ENCODE peak calls at places on chromosomes 4 and X, in ten cellular contexts. R is OCI-LY7, Z is A673, I is psoas muscle, F is heart left ventricle, H is colonic mucosa, Q is mucosa of descending colon, K is SK-N-SH, W is fibroblast of lung, U is Peyer's patch. O is an unnamed sample. For H3K4me1, the result is how much of the 10 kb centered on the place peaks cover.

GRCh38 chr4:7459471-7459870 is 24.7 kb upstream of the PSAPL1 start:
- DNase-seq in Q (no peak), F (no peak), I (no peak), R (no peak), U (no peak), Z (no peak), K (no peak), W (no peak), H (no peak), O (no peak)

GRCh38 chrX:39309018-39309620 is 507.9 kb downstream of the MID1IP1 start:
- DNase-seq in Q (no peak), R (no peak), K (no peak), F (no peak), Z (peak), W (peak), U (no peak), H (no peak), I (no peak), O (no peak)

GRCh38 chr4:87835192-87835591 is 2.4 kb downstream of the MEPE start:
- DNase-seq in H (no peak), U (no peak), Z (no peak), Q (no peak), F (no peak), R (no peak), I (no peak), W (no peak), K (no peak), O (no peak)

GRCh38 chr4:141455651-141456050 is 180.7 kb upstream of the IL15 start:
- DNase-seq in F (no peak), R (no peak), I (no peak), U (no peak), W (no peak), Q (no peak), H (no peak), Z (no peak), K (no peak), O (no peak)

GRCh38 chrX:40166582-40166981 is 68.8 kb upstream of the BCOR start:
- DNase-seq in R (peak), Z (peak), H (no peak), Q (no peak), I (no peak), U (peak), W (no peak), F (no peak), K (peak), O (no peak)

GRCh38 chr4:75644095-75644494 is 13.8 kb upstream of the CDKL2 start:
- DNase-seq in W (no peak), F (no peak), R (no peak), K (no peak), H (no peak), U (no peak), I (no peak), Z (no peak), Q (no peak), O (no peak)

GRCh38 chrX:10021461-10022272 is 54.5 kb downstream of the CLDN34 start:
- DNase-seq in K (no peak), F (no peak), I (no peak), H (no peak), Z (no peak), R (no peak), W (no peak), Q (no peak), U (peak), O (no peak)

GRCh38 chrX:47078129-47079043 is at the start of gene RGN:
- DNase-seq in U (no peak), H (peak), K (peak), Z (no peak), Q (no peak), W (peak), I (peak), R (no peak), F (peak), O (no peak)

GRCh38 chr4:181874582-181874981 is 368.6 kb upstream of the TENM3 start:
- DNase-seq in Q (no peak), Z (no peak), I (no peak), F (no peak), U (no peak), R (no peak), H (no peak), W (peak), K (no peak), O (no peak)

GRCh38 chr4:116953947-116954346 is 131.4 kb downstream of the TRAM1L1 start:
- DNase-seq in W (no peak), R (no peak), U (no peak), F (no peak), Q (no peak), H (no peak), I (no peak), K (peak), Z (no peak), O (no peak)

GRCh38 chrX:276588-277171 is 4.5 kb upstream of the PLCXD1 start:
- DNase-seq in Z (no peak), R (no peak), U (peak), Q (peak), K (peak), I (no peak), W (peak), F (no peak), H (peak), O (peak)

GRCh38 chr4:125735107-125735506 is 420.4 kb downstream of the FAT4 start:
- DNase-seq in R (no peak), Q (no peak), H (no peak), F (no peak), U (no peak), W (peak), I (peak), Z (peak), K (peak), O (peak)

GRCh38 chr4:15066140-15066539 is 63.9 kb downstream of the CPEB2 start:
- DNase-seq in W (no peak), H (no peak), I (no peak), F (no peak), K (no peak), R (no peak), Z (no peak), Q (no peak), U (no peak), O (no peak)

GRCh38 chrX:150781711-150782110 is 88.5 kb downstream of the MTMR1 start:
- DNase-seq in U (no peak), Q (no peak), F (no peak), W (no peak), I (no peak), R (no peak), H (no peak), K (no peak), Z (no peak), O (no peak)

GRCh38 chr4:181569553-181569952 is 673.6 kb upstream of the TENM3 start:
- DNase-seq in U (no peak), K (peak), F (no peak), H (no peak), W (peak), R (peak), Z (peak), Q (no peak), I (no peak), O (no peak)

GRCh38 chrX:7085879-7086278 is 61.6 kb upstream of the STS start:
- DNase-seq in F (no peak), W (no peak), I (no peak), U (no peak), Q (no peak), H (no peak), Z (no peak), R (no peak), K (no peak), O (no peak)
- H3K4me1 ChIP-seq in F (half or more), W (under half), I (under half), U (under half), Q (under half), H (under half), Z (under half), R (half or more), K (under half), O (under half)

GRCh38 chr4:149121015-149121404 is 678.8 kb upstream of the NR3C2 start:
- DNase-seq in R (no peak), Z (no peak), Q (no peak), W (no peak), K (no peak), I (no peak), U (no peak), F (no peak), H (no peak), O (no peak)
- H3K4me3 ChIP-seq in R (no peak), Z (no peak), Q (no peak), W (no peak), K (no peak), I (no peak), U (no peak), F (no peak), H (no peak), O (no peak)

GRCh38 chr4:113524505-113525186 is 236.9 kb downstream of the CAMK2D start:
- DNase-seq in F (no peak), I (no peak), R (no peak), W (no peak), H (no peak), Q (no peak), Z (no peak), K (no peak), U (no peak), O (no peak)
- TF ChIP-seq CTCF in F (no peak), I (no peak), R (no peak), W (no peak), H (no peak), Q (no peak), Z (no peak), K (no peak), U (no peak), O (no peak)

DNA sequence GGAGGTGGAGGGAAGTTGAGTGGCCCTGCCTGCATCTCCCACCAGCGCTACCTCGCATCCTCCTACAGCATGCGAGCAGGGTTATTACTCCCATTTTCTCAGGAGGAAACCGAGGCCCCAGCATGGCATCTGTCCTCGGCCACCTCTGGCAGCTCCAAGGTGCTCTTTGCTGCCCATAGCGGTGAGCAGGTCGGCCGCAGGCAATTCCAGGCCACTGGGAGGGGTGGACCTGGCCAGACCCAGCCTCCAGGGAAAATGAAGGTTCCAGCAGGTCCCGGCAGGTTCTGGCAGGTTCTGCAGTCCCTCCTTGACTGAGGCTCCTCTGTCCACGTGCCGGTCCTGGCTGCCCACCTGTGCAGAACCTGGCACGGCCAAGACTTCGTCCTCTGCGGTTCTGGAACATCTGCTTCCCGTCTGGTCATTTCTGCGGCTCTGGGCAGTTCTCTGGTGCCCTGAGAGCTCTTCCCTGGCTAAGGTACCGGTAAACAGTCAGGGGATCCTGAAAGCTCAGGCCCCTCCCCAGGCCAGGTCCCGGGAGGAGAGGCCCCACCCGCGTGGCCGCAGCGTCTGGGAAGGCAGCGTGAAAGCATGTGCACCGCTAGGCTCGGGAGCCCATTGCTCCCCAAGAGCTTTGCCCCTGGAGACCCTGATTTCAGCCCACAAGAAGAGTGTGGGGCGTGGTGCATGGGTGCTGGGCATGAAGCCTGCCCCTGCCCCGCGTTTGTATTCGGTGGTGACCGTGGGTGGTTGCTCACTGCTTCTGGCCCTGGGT is 112.0 kb upstream of the ADRA2C start:
- DNase-seq in Q (no peak), R (no peak), U (no peak), H (no peak), Z (no peak), K (no peak), F (no peak), I (no peak), W (no peak), O (no peak)
- H3K4me1 ChIP-seq in Q (under half), R (under half), U (under half), H (under half), Z (under half), K (under half), F (under half), I (under half), W (under half), O (under half)

GRCh38 chr4:81214144-81214517 is 891 bp downstream of the PRKG2 start:
- DNase-seq in Q (no peak), H (no peak), I (no peak), U (no peak), K (no peak), R (no peak), Z (no peak), W (no peak), F (no peak), O (no peak)
- H3K4me3 ChIP-seq in Q (no peak), H (peak), I (peak), U (peak), K (no peak), R (no peak), Z (no peak), W (peak), F (no peak), O (peak)

GRCh38 chr4:45453258-45453841 is 670.5 kb downstream of the GABRG1 start:
- DNase-seq in R (peak), I (no peak), F (no peak), Z (peak), K (peak), Q (no peak), H (no peak), W (peak), U (no peak), O (no peak)
- TF ChIP-seq CTCF in R (peak), I (no peak), F (peak), Z (peak), K (peak), Q (no peak), H (no peak), W (peak), U (peak), O (peak)

GRCh38 chr4:184895012-184895795 is 69.4 kb upstream of the ACSL1 start:
- DNase-seq in U (no peak), F (no peak), I (no peak), H (no peak), Q (no peak), Z (no peak), W (no peak), R (no peak), K (no peak), O (no peak)
- H3K4me1 ChIP-seq in U (under half), F (half or more), I (under half), H (under half), Q (under half), Z (under half), W (under half), R (under half), K (under half), O (under half)

GRCh38 chr4:184215709-184216328 is 1.9 kb downstream of the ENPP6 start:
- DNase-seq in K (peak), I (no peak), U (no peak), F (no peak), W (no peak), Q (no peak), R (no peak), Z (no peak), H (no peak), O (no peak)

GRCh38 chr4:184216436-184217004 is 1.2 kb downstream of the ENPP6 start:
- DNase-seq in U (no peak), I (no peak), H (no peak), Z (no peak), R (no peak), K (peak), Q (no peak), W (no peak), F (no peak), O (no peak)

DNA sequence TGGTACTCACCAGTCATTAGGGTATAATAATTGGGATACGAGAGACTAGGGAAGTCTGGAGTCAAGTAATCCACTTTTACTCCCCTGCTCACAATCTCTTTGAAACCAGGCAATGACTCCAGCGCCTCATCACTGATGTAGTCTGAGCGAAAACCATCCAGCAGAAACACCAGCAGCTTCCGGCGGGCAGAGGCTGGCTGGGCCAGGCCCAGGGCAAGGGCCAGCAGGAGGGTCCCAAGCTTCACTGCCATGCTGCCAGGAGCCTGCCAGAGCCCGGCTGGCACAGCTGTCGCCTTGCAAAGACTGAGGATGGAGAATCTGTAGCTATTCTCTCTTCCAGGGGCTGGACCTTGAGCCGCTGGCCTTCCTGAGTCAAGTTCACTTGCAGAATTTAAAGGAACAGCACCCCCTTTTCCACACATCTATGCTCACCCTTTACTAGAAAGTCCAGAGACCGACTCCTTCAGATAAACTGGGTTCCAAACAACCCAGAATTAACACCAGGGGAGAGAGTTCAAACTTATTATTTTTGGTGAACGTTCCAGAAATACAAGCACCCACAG is at the start of gene ENPP6:
- DNase-seq in K (no peak), F (no peak), I (no peak), Z (no peak), Q (no peak), W (no peak), R (no peak), U (no peak), H (no peak), O (no peak)
- H3K4me3 ChIP-seq in K (no peak), F (no peak), I (no peak), Z (no peak), Q (no peak), W (no peak), R (no peak), U (peak), H (no peak), O (no peak)

DNA sequence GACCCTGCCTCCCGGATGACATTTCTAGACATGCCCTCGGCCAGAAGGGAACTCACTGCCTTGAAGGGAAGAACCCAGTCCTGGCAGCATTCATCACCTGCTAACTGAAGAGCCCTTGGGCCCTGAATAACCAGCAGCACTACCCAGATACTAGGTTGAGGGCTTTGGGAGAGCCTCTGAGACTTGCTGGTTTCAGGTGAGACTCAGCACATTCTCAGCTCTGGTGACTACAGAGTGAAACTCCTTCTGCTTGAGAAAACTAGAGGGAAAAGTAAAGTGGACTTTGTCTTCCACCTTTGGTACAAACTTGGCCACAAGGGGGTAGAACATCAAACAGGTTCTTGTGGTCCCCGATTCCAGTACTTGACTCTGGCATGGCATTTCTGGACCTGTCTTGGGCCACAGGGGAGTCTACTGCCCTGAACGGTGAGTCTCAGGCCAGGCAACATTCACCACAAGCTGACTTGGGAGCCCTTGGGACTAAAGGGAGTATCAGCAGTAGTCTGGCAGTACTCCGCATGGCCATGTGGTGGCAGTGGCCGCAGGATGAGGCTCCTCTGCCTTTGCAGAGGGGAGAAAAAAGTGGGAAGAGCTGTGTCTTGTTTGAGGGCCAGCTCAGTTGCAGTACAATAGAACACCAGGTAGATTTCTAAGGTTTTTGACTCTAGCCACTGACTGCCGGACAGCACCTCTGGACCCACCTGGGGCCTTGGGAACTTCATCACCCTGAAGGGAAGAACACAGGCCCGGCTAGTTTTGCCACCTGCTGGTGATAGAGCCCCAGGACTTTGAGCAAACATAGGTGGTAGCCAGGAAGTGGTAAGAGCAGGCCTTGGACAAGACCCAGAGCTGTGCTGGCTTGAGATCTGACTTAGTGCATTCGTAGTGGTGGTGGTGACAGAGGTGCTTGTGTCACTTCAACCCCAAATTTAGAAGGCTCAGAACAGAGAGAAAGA is 414.8 kb downstream of the OPHN1 start:
- DNase-seq in Z (peak), R (no peak), Q (peak), U (no peak), K (peak), H (no peak), I (no peak), F (no peak), W (peak), O (no peak)
- TF ChIP-seq CTCF in Z (peak), R (peak), Q (no peak), U (no peak), K (peak), H (peak), I (peak), F (peak), W (peak), O (peak)

O was measured in heart right ventricle.